ENCODE peak calls at places on chromosomes 16 and 17, in seven cellular contexts. B is heart left ventricle, U is adrenal gland, T is astrocyte, Z is H1, O is H9, A is heart right ventricle. N is an unnamed sample.
A peak's percentile ranks its signal among the peaks of the same experiment; 100 is the strongest.

GRCh38 chr17:81854974-81855774 is 5.2 kb downstream of the P4HB start:
- DNase-seq in Z (no peak), A (no peak), B (no peak), U (peak; percentile 66), O (no peak), T (no peak), N (no peak)

GRCh38 chr17:18167421-18167820 is 16.2 kb upstream of the ALKBH5 start:
- DNase-seq in A (no peak), U (no peak), Z (no peak), T (no peak), B (no peak), O (no peak), N (no peak)

GRCh38 chr17:47120521-47121095 is 68.5 kb downstream of the CDC27 start:
- DNase-seq in O (no peak), A (no peak), T (peak; percentile 47), U (peak; percentile 26), Z (no peak), B (no peak), N (no peak)

GRCh38 chr16:85120006-85120340 is 7.7 kb upstream of the CIBAR2 start:
- DNase-seq in Z (no peak), B (no peak), A (no peak), T (no peak), O (no peak), U (no peak), N (no peak)

GRCh38 chr17:21510686-21511367 is 134.7 kb downstream of the KCNJ12 start:
- DNase-seq in Z (no peak), A (no peak), U (no peak), T (no peak), O (no peak), B (no peak), N (no peak)

GRCh38 chr16:2085669-2086068 is 37.9 kb downstream of the TSC2 start:
- DNase-seq in T (no peak), U (no peak), Z (no peak), A (no peak), B (no peak), O (no peak), N (no peak)

GRCh38 chr17:76090517-76091135 is 11.6 kb downstream of the ZACN start:
- DNase-seq in T (no peak), O (no peak), U (no peak), Z (no peak), A (no peak), B (no peak), N (no peak)

GRCh38 chr17:28524476-28525415 is 18.6 kb downstream of the FOXN1 start:
- DNase-seq in B (peak; percentile 57), O (no peak), T (peak; percentile 53), A (no peak), U (no peak), Z (no peak), N (no peak)

GRCh38 chr16:71927383-71927782 is 32.1 kb downstream of the IST1 start:
- DNase-seq in B (no peak), Z (no peak), O (no peak), U (peak; percentile 94), A (peak; percentile 25), T (peak; percentile 88), N (peak; percentile 45)

GRCh38 chr17:80992077-80992947 is 671 bp downstream of the CHMP6 start:
- DNase-seq in A (no peak), Z (no peak), B (peak; percentile 68), T (no peak), O (peak; percentile 53), U (peak; percentile 30), N (no peak)

GRCh38 chr16:57720142-57720575 is 15.4 kb upstream of the KATNB1 start:
- DNase-seq in A (peak; percentile 54), Z (peak; percentile 60), T (peak; percentile 8), O (peak; percentile 58), U (peak; percentile 80), B (no peak), N (no peak)

GRCh38 chr16:78742501-78743283 is 643.2 kb downstream of the WWOX start:
- DNase-seq in O (no peak), B (no peak), T (peak; percentile 6), A (no peak), Z (no peak), U (peak; percentile 57), N (no peak)

GRCh38 chr17:4789951-4790704 is 1.4 kb downstream of the GLTPD2 start:
- DNase-seq in O (peak; percentile 81), Z (peak; percentile 81), U (peak; percentile 88), A (peak; percentile 87), B (peak; percentile 94), T (peak; percentile 84), N (peak; percentile 87)

GRCh38 chr16:78428193-78428592 is 328.7 kb downstream of the WWOX start:
- DNase-seq in B (no peak), A (no peak), O (no peak), T (no peak), Z (no peak), U (peak; percentile 16), N (no peak)

GRCh38 chr16:31134625-31135534 is 647 bp downstream of the PRSS8 start:
- DNase-seq in B (no peak), O (peak; percentile 80), A (no peak), T (no peak), Z (peak; percentile 66), U (no peak), N (no peak)

GRCh38 chr17:65987988-65988387 is 203.9 kb downstream of the CEP112 start:
- DNase-seq in A (no peak), O (peak; percentile 49), Z (peak; percentile 49), T (peak; percentile 6), U (peak; percentile 7), B (no peak), N (no peak)

GRCh38 chr16:31476305-31477219 is 4.6 kb downstream of the TGFB1I1 start:
- DNase-seq in U (peak; percentile 83), T (no peak), B (peak; percentile 89), O (peak; percentile 87), A (peak; percentile 76), Z (peak; percentile 86), N (peak; percentile 72)

GRCh38 chr16:62540496-62540895 is 504.3 kb upstream of the CDH8 start:
- DNase-seq in Z (no peak), A (no peak), O (no peak), T (no peak), B (no peak), U (peak; percentile 37), N (no peak)

GRCh38 chr17:28572294-28573099 is 1.2 kb upstream of the PIGS start:
- DNase-seq in B (no peak), U (no peak), O (no peak), T (no peak), A (peak; percentile 20), Z (no peak), N (no peak)

GRCh38 chr17:40218006-40218739 is 931 bp upstream of the WIPF2 start:
- DNase-seq in A (no peak), U (no peak), B (no peak), Z (no peak), O (no peak), T (no peak), N (no peak)

GRCh38 chr16:53415504-53415903 is 18.8 kb upstream of the RBL2 start:
- DNase-seq in B (no peak), O (peak; percentile 66), Z (no peak), A (no peak), T (no peak), U (no peak), N (no peak)

GRCh38 chr17:70098030-70098429 is 23.0 kb downstream of the KCNJ16 start:
- DNase-seq in B (no peak), A (no peak), T (no peak), O (no peak), U (no peak), Z (no peak), N (no peak)

GRCh38 chr17:35218901-35219300 is 24.0 kb upstream of the SLFN5 start:
- DNase-seq in B (no peak), A (no peak), T (no peak), Z (no peak), U (no peak), O (no peak), N (no peak)

DNA sequence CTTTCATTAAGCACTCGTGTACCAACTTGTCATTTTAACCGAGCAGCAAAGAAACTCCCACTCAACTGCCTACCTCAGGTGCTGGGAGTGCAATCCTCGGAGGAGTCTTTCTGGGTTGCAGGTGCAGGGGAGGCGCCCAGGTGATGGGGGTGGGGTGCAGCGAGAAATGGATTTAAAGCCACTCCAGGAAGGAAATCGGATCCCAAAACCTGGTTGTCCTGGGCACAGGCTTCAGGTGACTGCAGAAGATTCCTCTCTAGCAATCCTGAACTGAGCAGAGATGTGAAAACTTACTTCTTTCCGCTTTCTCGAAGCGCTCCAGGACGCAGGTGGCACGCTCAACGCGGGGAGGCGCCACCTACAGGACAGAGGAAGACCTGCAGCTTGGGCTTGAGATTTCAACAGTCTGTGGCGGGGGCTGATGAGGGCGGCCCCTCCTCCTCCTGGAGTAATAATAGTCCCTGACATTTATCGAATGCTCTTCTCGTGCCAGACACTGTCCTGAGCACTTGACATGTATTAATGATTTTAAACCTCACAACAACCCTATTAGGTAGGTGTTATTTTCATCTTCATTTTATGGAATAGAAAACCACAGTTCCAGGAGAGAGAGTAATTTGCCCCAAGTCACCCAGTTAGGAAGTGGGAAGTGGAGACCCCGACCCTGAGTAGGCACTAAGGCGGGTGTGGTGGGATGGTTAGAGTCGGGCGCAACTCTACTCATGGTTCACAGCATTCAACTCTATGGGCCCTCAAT is 27.2 kb upstream of the SKAP1 start:
- DNase-seq in A (peak; percentile 41), B (peak; percentile 78), T (peak; percentile 14), Z (peak; percentile 85), U (peak; percentile 77), O (peak; percentile 86), N (peak; percentile 24)
- H3K4me1 ChIP-seq in A (no peaks in the 10 kb centered on the region), B (no peaks in the 10 kb centered on the region), T (no peaks in the 10 kb centered on the region), Z (peaks cover 12% of the 10 kb centered on the region), U (no peaks in the 10 kb centered on the region), O (peaks cover 3% of the 10 kb centered on the region), N (peaks cover 8% of the 10 kb centered on the region)

GRCh38 chr16:4370570-4371480 is 823 bp upstream of the VASN start:
- DNase-seq in B (peak; percentile 86), Z (no peak), O (no peak), U (peak; percentile 69), T (peak; percentile 84), A (peak; percentile 79), N (peak; percentile 75)
- H3K4me1 ChIP-seq in B (peaks cover 30% of the 10 kb centered on the region), Z (peaks cover 4% of the 10 kb centered on the region), O (peaks cover 8% of the 10 kb centered on the region), U (peaks cover 23% of the 10 kb centered on the region), T (peaks cover 51% of the 10 kb centered on the region), A (peaks cover 37% of the 10 kb centered on the region), N (peaks cover 72% of the 10 kb centered on the region)

DNA sequence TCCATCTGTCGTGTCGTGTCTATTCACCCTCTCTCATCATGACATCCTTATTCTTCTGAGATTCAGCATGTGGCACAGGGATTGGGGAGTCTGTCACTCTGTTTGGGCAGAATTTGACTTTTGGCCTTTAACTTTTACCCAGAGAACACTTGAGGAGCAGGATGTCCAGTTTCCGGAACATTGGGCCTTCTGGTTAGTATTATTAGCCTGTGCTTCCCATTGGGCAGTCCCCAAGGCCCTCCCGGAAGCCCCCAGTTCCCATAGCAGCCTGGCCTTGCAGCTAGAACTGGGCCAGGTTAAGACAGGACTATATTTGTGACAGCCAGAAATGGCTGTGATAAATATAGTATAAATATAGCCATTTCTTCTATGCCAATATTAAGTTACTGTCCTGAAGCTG is 9.6 kb downstream of the SCN4A start:
- DNase-seq in T (no peak), B (no peak), O (no peak), A (peak; percentile 56), Z (no peak), U (peak; percentile 49), N (peak; percentile 41)
- H3K4me1 ChIP-seq in T (no peaks in the 10 kb centered on the region), B (peaks cover 33% of the 10 kb centered on the region), O (no peaks in the 10 kb centered on the region), A (peaks cover 37% of the 10 kb centered on the region), Z (no peaks in the 10 kb centered on the region), U (no peaks in the 10 kb centered on the region), N (peaks cover 51% of the 10 kb centered on the region)

DNA sequence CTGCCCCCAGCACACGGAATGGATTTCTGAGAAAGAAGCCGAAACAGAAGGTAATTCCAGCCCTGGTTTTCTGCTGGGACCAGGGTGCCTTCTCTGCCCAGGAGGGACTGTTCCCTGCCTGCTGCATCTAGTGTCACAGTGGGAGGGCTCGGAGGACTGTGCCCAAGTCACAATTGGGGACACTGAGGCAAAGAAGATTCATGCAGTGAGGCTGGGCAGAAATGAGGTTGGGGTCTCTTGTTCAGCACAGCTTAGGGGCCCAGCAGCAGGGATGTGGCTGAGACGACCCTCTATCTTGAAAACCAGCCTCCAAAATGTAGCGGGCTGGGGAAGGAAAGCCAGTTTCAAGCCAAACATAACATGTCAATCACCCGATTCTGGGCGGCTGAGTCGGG is 592 bp downstream of the IL21R start:
- DNase-seq in Z (no peak), O (no peak), A (no peak), U (no peak), B (no peak), T (no peak), N (no peak)
- H3K4me1 ChIP-seq in Z (no peaks in the 10 kb centered on the region), O (no peaks in the 10 kb centered on the region), A (peaks cover 5% of the 10 kb centered on the region), U (no peaks in the 10 kb centered on the region), B (peaks cover 10% of the 10 kb centered on the region), T (peaks cover 21% of the 10 kb centered on the region), N (peaks cover 17% of the 10 kb centered on the region)

N was measured in left ventricle myocardium inferior.